ENCODE peak calls at places on chromosomes 6 and 20, in six cellular contexts. J, U, I, A, V and G are unnamed samples.

GRCh38 chr6:18121580-18122127 is 823 bp downstream of the NHLRC1 start:
- DNase-seq in J (no peak), U (no peak), V (no peak), I (no peak), A (peak; percentile 27), G (no peak)

GRCh38 chr20:57656821-57657536 is 36.8 kb upstream of the ZBP1 start:
- DNase-seq in A (no peak), U (peak; percentile 21), I (peak; percentile 19), J (no peak), V (no peak), G (no peak)

GRCh38 chr20:51725584-51726176 is 42.5 kb downstream of the ATP9A start:
- DNase-seq in V (no peak), I (no peak), J (no peak), A (peak; percentile 88), U (no peak), G (no peak)

GRCh38 chr6:7723041-7723447 is 2.9 kb upstream of the BMP6 start:
- DNase-seq in J (peak; percentile 85), I (peak; percentile 81), V (peak; percentile 84), U (no peak), A (peak; percentile 79), G (peak; percentile 75)

GRCh38 chr6:143058987-143059386 is 1.7 kb upstream of the AIG1 start:
- DNase-seq in U (no peak), A (peak; percentile 35), V (peak; percentile 31), J (no peak), I (no peak), G (no peak)

GRCh38 chr6:38572186-38572813 is 67.4 kb downstream of the BTBD9 start:
- DNase-seq in J (no peak), I (no peak), A (no peak), U (no peak), V (no peak), G (no peak)

GRCh38 chr6:20724443-20724842 is 190.2 kb downstream of the CDKAL1 start:
- DNase-seq in V (no peak), J (no peak), I (no peak), U (no peak), A (no peak), G (no peak)

GRCh38 chr6:159601211-159601610 is 91.8 kb downstream of the SOD2 start:
- DNase-seq in V (no peak), J (no peak), I (no peak), A (no peak), U (no peak), G (no peak)

GRCh38 chr6:18493421-18493891 is 106.3 kb downstream of the RNF144B start:
- DNase-seq in J (no peak), U (no peak), I (peak; percentile 58), A (no peak), V (peak; percentile 54), G (no peak)

GRCh38 chr20:846894-847278 is 13.4 kb downstream of the FAM110A start:
- DNase-seq in J (no peak), A (no peak), U (peak; percentile 62), V (no peak), I (no peak), G (no peak)

GRCh38 chr20:46970937-46971630 is 76.4 kb downstream of the EYA2 start:
- DNase-seq in I (no peak), J (peak; percentile 95), A (peak; percentile 21), U (no peak), V (peak; percentile 94), G (peak; percentile 44)

GRCh38 chr20:1955289-1955688 is 38.6 kb downstream of the PDYN start:
- DNase-seq in A (no peak), J (no peak), I (no peak), V (no peak), U (no peak), G (no peak)

GRCh38 chr6:88376759-88377387 is 210.7 kb upstream of the CNR1 start:
- DNase-seq in J (no peak), I (no peak), A (no peak), U (no peak), V (no peak), G (no peak)

GRCh38 chr6:126118058-126118759 is 131.9 kb downstream of the TRMT11 start:
- DNase-seq in J (no peak), U (no peak), I (no peak), A (no peak), V (no peak), G (no peak)

GRCh38 chr6:33205172-33206026 is 944 bp downstream of the HSD17B8 start:
- DNase-seq in V (peak; percentile 59), U (peak; percentile 32), J (peak; percentile 55), A (no peak), I (no peak), G (peak; percentile 95)

GRCh38 chr6:164098857-164099534 is 684.5 kb downstream of the QKI start:
- DNase-seq in V (no peak), I (peak; percentile 33), J (no peak), A (peak; percentile 14), U (no peak), G (no peak)

GRCh38 chr20:30513050-30513628 is 744.3 kb upstream of the DEFB115 start:
- DNase-seq in V (no peak), I (no peak), U (no peak), J (no peak), A (no peak), G (no peak)

GRCh38 chr20:41137412-41138216 is at the start of gene PLCG1:
- DNase-seq in U (peak; percentile 77), I (peak; percentile 84), J (no peak), A (peak; percentile 72), V (peak; percentile 63), G (peak; percentile 68)
- TF ChIP-seq POLR2A in U (no peak), I (no peak), J (no peak), A (peak; percentile 25), V (peak; percentile 24), G (peak; percentile 63)

GRCh38 chr6:3019749-3020320 is 20.1 kb downstream of the NQO2 start:
- DNase-seq in U (no peak), V (no peak), J (no peak), A (no peak), I (no peak), G (no peak)

GRCh38 chr6:3026811-3027626 is 27.3 kb downstream of the NQO2 start:
- DNase-seq in U (peak; percentile 59), I (no peak), J (no peak), V (no peak), A (no peak), G (no peak)

GRCh38 chr6:3022765-3023662 is 23.3 kb downstream of the NQO2 start:
- DNase-seq in U (no peak), V (peak; percentile 16), A (no peak), J (no peak), I (no peak), G (no peak)

GRCh38 chr6:3019065-3019464 is 19.4 kb downstream of the NQO2 start:
- DNase-seq in A (no peak), J (no peak), V (no peak), I (no peak), U (no peak), G (no peak)

GRCh38 chr6:3023663-3024483 is 24.2 kb downstream of the NQO2 start:
- DNase-seq in A (no peak), I (peak; percentile 87), U (peak; percentile 76), V (peak; percentile 89), J (peak; percentile 73), G (peak; percentile 97)
- TF ChIP-seq POLR2A in A (no peak), I (peak; percentile 23), U (peak; percentile 83), V (peak; percentile 31), J (peak; percentile 35), G (peak; percentile 39)

GRCh38 chr6:36249010-36249409 is 20.9 kb upstream of the PNPLA1 start:
- DNase-seq in A (peak; percentile 34), V (no peak), J (no peak), U (no peak), I (no peak), G (peak; percentile 31)
- TF ChIP-seq POLR2A in A (no peak), V (no peak), J (no peak), U (no peak), I (no peak), G (no peak)

GRCh38 chr20:62908971-62909791 is 17.1 kb downstream of the DIDO1 start:
- DNase-seq in J (no peak), I (no peak), V (no peak), U (no peak), A (no peak), G (no peak)

GRCh38 chr20:62913043-62913630 is 13.2 kb downstream of the DIDO1 start:
- DNase-seq in A (no peak), V (no peak), U (no peak), J (no peak), I (no peak), G (no peak)

GRCh38 chr20:62911701-62912280 is 14.5 kb downstream of the DIDO1 start:
- DNase-seq in I (no peak), V (no peak), U (no peak), A (no peak), J (no peak), G (no peak)

GRCh38 chr20:62910217-62910766 is 16.0 kb downstream of the DIDO1 start:
- DNase-seq in U (no peak), A (no peak), I (no peak), J (no peak), V (no peak), G (no peak)

GRCh38 chr20:62910777-62911497 is 15.4 kb downstream of the DIDO1 start:
- DNase-seq in U (no peak), I (no peak), V (no peak), J (no peak), A (no peak), G (no peak)
- TF ChIP-seq POLR2A in U (no peak), I (no peak), V (no peak), J (no peak), A (no peak), G (no peak)

GRCh38 chr6:28315628-28316027 is 20.3 kb downstream of the ZSCAN31 start:
- DNase-seq in I (no peak), U (no peak), J (no peak), A (no peak), V (no peak), G (no peak)
- TF ChIP-seq POLR2A in I (no peak), U (no peak), J (no peak), A (no peak), V (no peak), G (no peak)

DNA sequence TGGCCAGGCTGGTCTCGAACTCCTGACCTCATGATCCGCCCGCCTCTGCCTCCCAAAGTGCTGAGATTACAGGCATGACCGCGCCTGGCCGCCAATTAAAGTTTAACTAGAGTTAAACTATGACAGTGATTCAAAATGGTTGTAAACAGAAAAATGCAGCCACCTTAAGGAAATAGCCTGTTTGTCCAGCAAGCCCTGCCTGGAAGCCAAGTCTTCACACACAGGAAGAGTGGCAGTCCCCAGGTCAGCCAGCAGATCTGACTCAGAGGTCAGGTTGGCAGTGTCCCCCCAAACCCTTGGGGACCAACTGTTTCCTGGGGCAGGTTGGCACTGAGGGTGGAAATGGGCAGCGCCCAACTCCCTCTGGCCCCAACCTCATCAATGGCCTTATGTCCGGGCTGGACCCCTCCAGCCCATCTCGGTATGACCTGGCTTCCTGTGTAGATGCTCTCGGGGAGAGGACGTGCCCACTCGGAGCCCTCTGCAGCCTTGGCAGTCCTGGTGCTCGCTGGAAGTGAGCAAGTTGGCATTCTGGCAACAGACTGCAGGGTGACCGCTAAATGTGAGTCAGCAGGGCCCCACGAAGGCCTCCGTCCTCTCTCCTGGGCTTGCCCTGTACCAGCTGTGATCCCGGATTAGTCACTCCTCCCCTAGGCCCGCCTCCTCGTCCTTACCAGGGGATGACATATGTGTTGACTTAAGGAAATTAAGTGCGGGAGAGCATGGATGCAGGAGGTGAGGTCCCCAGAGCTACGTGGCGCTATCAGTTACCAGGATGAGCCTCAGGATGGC is 9.7 kb upstream of the HSP90AB1 start:
- DNase-seq in A (peak; percentile 98), U (no peak), I (peak; percentile 95), V (peak; percentile 96), J (peak; percentile 86), G (peak; percentile 99)
- TF ChIP-seq POLR2A in A (peak; percentile 68), U (peak; percentile 7), I (no peak), V (peak; percentile 47), J (no peak), G (peak; percentile 71)